ENCODE peak calls at places on chromosomes 2 and 18, in four cellular contexts. One of them, this sample, is unnamed.

GRCh38 chr18:49052891-49053644 is 102.3 kb upstream of the SMAD7 start:
- DNase-seq in fibroblast of pulmonary artery: peak; percentile 88
- DNase-seq in cardiac fibroblast: peak; percentile 85
- DNase-seq in stimulated activated CD4-positive, alpha-beta T cell treated with anti-CD3 and anti-CD28 coated beads, Interleukin-2, amount 100 ng/mL, for 24 hours: no peak
- DNase-seq in this sample: peak; percentile 46

GRCh38 chr2:20185176-20186022 is 39.5 kb downstream of the SDC1 start:
- DNase-seq in fibroblast of pulmonary artery: peak; percentile 29
- DNase-seq in cardiac fibroblast: peak; percentile 48
- DNase-seq in stimulated activated CD4-positive, alpha-beta T cell treated with anti-CD3 and anti-CD28 coated beads, Interleukin-2, amount 100 ng/mL, for 24 hours: no peak
- DNase-seq in this sample: no peak

GRCh38 chr18:79200546-79201268 is 131.5 kb downstream of the ATP9B start:
- DNase-seq in fibroblast of pulmonary artery: peak; percentile 22
- DNase-seq in cardiac fibroblast: peak; percentile 26
- DNase-seq in stimulated activated CD4-positive, alpha-beta T cell treated with anti-CD3 and anti-CD28 coated beads, Interleukin-2, amount 100 ng/mL, for 24 hours: peak; percentile 28
- DNase-seq in this sample: no peak

GRCh38 chr2:237657063-237657462 is 29.7 kb downstream of the LRRFIP1 start:
- DNase-seq in fibroblast of pulmonary artery: no peak
- DNase-seq in cardiac fibroblast: no peak
- DNase-seq in stimulated activated CD4-positive, alpha-beta T cell treated with anti-CD3 and anti-CD28 coated beads, Interleukin-2, amount 100 ng/mL, for 24 hours: no peak
- DNase-seq in this sample: no peak

GRCh38 chr18:77114564-77115391 is 17.8 kb downstream of the MBP start:
- DNase-seq in fibroblast of pulmonary artery: peak; percentile 93
- DNase-seq in cardiac fibroblast: peak; percentile 96
- DNase-seq in stimulated activated CD4-positive, alpha-beta T cell treated with anti-CD3 and anti-CD28 coated beads, Interleukin-2, amount 100 ng/mL, for 24 hours: no peak
- DNase-seq in this sample: no peak

GRCh38 chr2:171794918-171795317 is 99.1 kb downstream of the SLC25A12 start:
- DNase-seq in fibroblast of pulmonary artery: no peak
- DNase-seq in cardiac fibroblast: no peak
- DNase-seq in stimulated activated CD4-positive, alpha-beta T cell treated with anti-CD3 and anti-CD28 coated beads, Interleukin-2, amount 100 ng/mL, for 24 hours: no peak
- DNase-seq in this sample: no peak

GRCh38 chr2:21220930-21221329 is 97.2 kb downstream of the TDRD15 start:
- DNase-seq in fibroblast of pulmonary artery: peak; percentile 7
- DNase-seq in cardiac fibroblast: no peak
- DNase-seq in stimulated activated CD4-positive, alpha-beta T cell treated with anti-CD3 and anti-CD28 coated beads, Interleukin-2, amount 100 ng/mL, for 24 hours: no peak
- DNase-seq in this sample: no peak

GRCh38 chr2:228469721-228470120 is 288.2 kb upstream of the SPHKAP start:
- DNase-seq in fibroblast of pulmonary artery: no peak
- DNase-seq in cardiac fibroblast: no peak
- DNase-seq in stimulated activated CD4-positive, alpha-beta T cell treated with anti-CD3 and anti-CD28 coated beads, Interleukin-2, amount 100 ng/mL, for 24 hours: no peak
- DNase-seq in this sample: no peak

GRCh38 chr2:1269812-1270211 is 143.5 kb upstream of the TPO start:
- DNase-seq in fibroblast of pulmonary artery: no peak
- DNase-seq in cardiac fibroblast: no peak
- DNase-seq in stimulated activated CD4-positive, alpha-beta T cell treated with anti-CD3 and anti-CD28 coated beads, Interleukin-2, amount 100 ng/mL, for 24 hours: no peak
- DNase-seq in this sample: no peak

GRCh38 chr2:196592331-196592911 is 47.1 kb upstream of the CCDC150 start:
- DNase-seq in fibroblast of pulmonary artery: peak; percentile 40
- DNase-seq in cardiac fibroblast: peak; percentile 45
- DNase-seq in stimulated activated CD4-positive, alpha-beta T cell treated with anti-CD3 and anti-CD28 coated beads, Interleukin-2, amount 100 ng/mL, for 24 hours: no peak
- DNase-seq in this sample: no peak

GRCh38 chr2:8685697-8686358 is 4.0 kb downstream of the ID2 start:
- DNase-seq in fibroblast of pulmonary artery: peak; percentile 47
- DNase-seq in cardiac fibroblast: peak; percentile 54
- DNase-seq in stimulated activated CD4-positive, alpha-beta T cell treated with anti-CD3 and anti-CD28 coated beads, Interleukin-2, amount 100 ng/mL, for 24 hours: peak; percentile 84
- DNase-seq in this sample: peak; percentile 82

GRCh38 chr2:70087703-70088507 is 628 bp downstream of the PCBP1 start:
- DNase-seq in fibroblast of pulmonary artery: peak; percentile 58
- DNase-seq in cardiac fibroblast: peak; percentile 63
- DNase-seq in stimulated activated CD4-positive, alpha-beta T cell treated with anti-CD3 and anti-CD28 coated beads, Interleukin-2, amount 100 ng/mL, for 24 hours: peak; percentile 64
- DNase-seq in this sample: peak; percentile 55

GRCh38 chr2:140604096-140604495 is 1526.7 kb downstream of the LRP1B start:
- DNase-seq in fibroblast of pulmonary artery: peak; percentile 51
- DNase-seq in cardiac fibroblast: peak; percentile 56
- DNase-seq in stimulated activated CD4-positive, alpha-beta T cell treated with anti-CD3 and anti-CD28 coated beads, Interleukin-2, amount 100 ng/mL, for 24 hours: no peak
- DNase-seq in this sample: no peak

GRCh38 chr2:239575931-239576445 is 175.2 kb upstream of the HDAC4 start:
- DNase-seq in fibroblast of pulmonary artery: no peak
- DNase-seq in cardiac fibroblast: no peak
- DNase-seq in stimulated activated CD4-positive, alpha-beta T cell treated with anti-CD3 and anti-CD28 coated beads, Interleukin-2, amount 100 ng/mL, for 24 hours: no peak
- DNase-seq in this sample: no peak

GRCh38 chr18:74292541-74292858 is 737 bp upstream of the CYB5A start:
- DNase-seq in fibroblast of pulmonary artery: no peak
- DNase-seq in cardiac fibroblast: no peak
- DNase-seq in stimulated activated CD4-positive, alpha-beta T cell treated with anti-CD3 and anti-CD28 coated beads, Interleukin-2, amount 100 ng/mL, for 24 hours: no peak
- DNase-seq in this sample: no peak

GRCh38 chr2:206936456-206937222 is 2.7 kb upstream of the CPO start:
- DNase-seq in fibroblast of pulmonary artery: peak; percentile 5
- DNase-seq in cardiac fibroblast: peak; percentile 35
- DNase-seq in stimulated activated CD4-positive, alpha-beta T cell treated with anti-CD3 and anti-CD28 coated beads, Interleukin-2, amount 100 ng/mL, for 24 hours: no peak
- DNase-seq in this sample: no peak

GRCh38 chr2:223465793-223466192 is 136.4 kb downstream of the SCG2 start:
- DNase-seq in fibroblast of pulmonary artery: peak; percentile 99
- DNase-seq in cardiac fibroblast: peak; percentile 99
- DNase-seq in stimulated activated CD4-positive, alpha-beta T cell treated with anti-CD3 and anti-CD28 coated beads, Interleukin-2, amount 100 ng/mL, for 24 hours: no peak
- DNase-seq in this sample: no peak

GRCh38 chr18:10322408-10322807 is 132.0 kb upstream of the APCDD1 start:
- DNase-seq in fibroblast of pulmonary artery: no peak
- DNase-seq in cardiac fibroblast: no peak
- DNase-seq in stimulated activated CD4-positive, alpha-beta T cell treated with anti-CD3 and anti-CD28 coated beads, Interleukin-2, amount 100 ng/mL, for 24 hours: no peak
- DNase-seq in this sample: no peak

GRCh38 chr2:196318517-196319377 is 147.4 kb upstream of the STK17B start:
- DNase-seq in fibroblast of pulmonary artery: no peak
- DNase-seq in cardiac fibroblast: no peak
- DNase-seq in stimulated activated CD4-positive, alpha-beta T cell treated with anti-CD3 and anti-CD28 coated beads, Interleukin-2, amount 100 ng/mL, for 24 hours: no peak
- DNase-seq in this sample: no peak

GRCh38 chr18:55587341-55588000 is 521 bp downstream of the TCF4 start:
- DNase-seq in fibroblast of pulmonary artery: peak; percentile 67
- DNase-seq in cardiac fibroblast: peak; percentile 65
- DNase-seq in stimulated activated CD4-positive, alpha-beta T cell treated with anti-CD3 and anti-CD28 coated beads, Interleukin-2, amount 100 ng/mL, for 24 hours: no peak
- DNase-seq in this sample: no peak

GRCh38 chr18:47166235-47166634 is 9.9 kb downstream of the IER3IP1 start:
- DNase-seq in fibroblast of pulmonary artery: no peak
- DNase-seq in cardiac fibroblast: no peak
- DNase-seq in stimulated activated CD4-positive, alpha-beta T cell treated with anti-CD3 and anti-CD28 coated beads, Interleukin-2, amount 100 ng/mL, for 24 hours: no peak
- DNase-seq in this sample: no peak

GRCh38 chr2:106054880-106055655 is 139.0 kb downstream of the UXS1 start:
- DNase-seq in fibroblast of pulmonary artery: no peak
- DNase-seq in cardiac fibroblast: no peak
- DNase-seq in stimulated activated CD4-positive, alpha-beta T cell treated with anti-CD3 and anti-CD28 coated beads, Interleukin-2, amount 100 ng/mL, for 24 hours: no peak
- DNase-seq in this sample: peak; percentile 58

GRCh38 chr2:200778038-200778437 is 33.7 kb upstream of the BZW1 start:
- DNase-seq in fibroblast of pulmonary artery: peak; percentile 60
- DNase-seq in cardiac fibroblast: peak; percentile 60
- DNase-seq in stimulated activated CD4-positive, alpha-beta T cell treated with anti-CD3 and anti-CD28 coated beads, Interleukin-2, amount 100 ng/mL, for 24 hours: no peak
- DNase-seq in this sample: no peak

GRCh38 chr18:31860488-31860887 is 82.4 kb downstream of the TRAPPC8 start:
- DNase-seq in fibroblast of pulmonary artery: no peak
- DNase-seq in cardiac fibroblast: no peak
- DNase-seq in stimulated activated CD4-positive, alpha-beta T cell treated with anti-CD3 and anti-CD28 coated beads, Interleukin-2, amount 100 ng/mL, for 24 hours: no peak
- DNase-seq in this sample: no peak

GRCh38 chr2:84546551-84546950 is 30.3 kb downstream of the DNAH6 start:
- DNase-seq in fibroblast of pulmonary artery: no peak
- DNase-seq in cardiac fibroblast: no peak
- DNase-seq in stimulated activated CD4-positive, alpha-beta T cell treated with anti-CD3 and anti-CD28 coated beads, Interleukin-2, amount 100 ng/mL, for 24 hours: no peak
- DNase-seq in this sample: no peak

GRCh38 chr2:75633620-75634019 is 13.0 kb upstream of the MRPL19 start:
- DNase-seq in fibroblast of pulmonary artery: no peak
- DNase-seq in cardiac fibroblast: no peak
- DNase-seq in stimulated activated CD4-positive, alpha-beta T cell treated with anti-CD3 and anti-CD28 coated beads, Interleukin-2, amount 100 ng/mL, for 24 hours: no peak
- DNase-seq in this sample: no peak

GRCh38 chr2:18178736-18179349 is 300.4 kb downstream of the KCNS3 start:
- DNase-seq in fibroblast of pulmonary artery: peak; percentile 71
- DNase-seq in cardiac fibroblast: peak; percentile 48
- DNase-seq in stimulated activated CD4-positive, alpha-beta T cell treated with anti-CD3 and anti-CD28 coated beads, Interleukin-2, amount 100 ng/mL, for 24 hours: peak; percentile 22
- DNase-seq in this sample: peak; percentile 23

GRCh38 chr2:169452080-169452479 is 27.2 kb upstream of the BBS5 start:
- DNase-seq in fibroblast of pulmonary artery: peak; percentile 72
- DNase-seq in cardiac fibroblast: peak; percentile 69
- DNase-seq in stimulated activated CD4-positive, alpha-beta T cell treated with anti-CD3 and anti-CD28 coated beads, Interleukin-2, amount 100 ng/mL, for 24 hours: no peak
- DNase-seq in this sample: no peak

GRCh38 chr18:63220903-63221302 is 98.7 kb downstream of the BCL2 start:
- DNase-seq in fibroblast of pulmonary artery: no peak
- DNase-seq in cardiac fibroblast: no peak
- DNase-seq in stimulated activated CD4-positive, alpha-beta T cell treated with anti-CD3 and anti-CD28 coated beads, Interleukin-2, amount 100 ng/mL, for 24 hours: no peak
- DNase-seq in this sample: peak; percentile 70

GRCh38 chr2:79292936-79293335 is 133.4 kb upstream of the REG3A start:
- DNase-seq in fibroblast of pulmonary artery: no peak
- DNase-seq in cardiac fibroblast: no peak
- DNase-seq in stimulated activated CD4-positive, alpha-beta T cell treated with anti-CD3 and anti-CD28 coated beads, Interleukin-2, amount 100 ng/mL, for 24 hours: no peak
- DNase-seq in this sample: no peak

GRCh38 chr2:181465686-181466375 is 8.6 kb downstream of the ITGA4 start:
- DNase-seq in fibroblast of pulmonary artery: peak; percentile 45
- DNase-seq in cardiac fibroblast: peak; percentile 48
- DNase-seq in stimulated activated CD4-positive, alpha-beta T cell treated with anti-CD3 and anti-CD28 coated beads, Interleukin-2, amount 100 ng/mL, for 24 hours: no peak
- DNase-seq in this sample: no peak

GRCh38 chr2:43519711-43520221 is 76.1 kb downstream of the THADA start:
- DNase-seq in fibroblast of pulmonary artery: peak; percentile 96
- DNase-seq in cardiac fibroblast: peak; percentile 86
- DNase-seq in stimulated activated CD4-positive, alpha-beta T cell treated with anti-CD3 and anti-CD28 coated beads, Interleukin-2, amount 100 ng/mL, for 24 hours: no peak
- DNase-seq in this sample: no peak

GRCh38 chr2:54559593-54560145 is 103.5 kb downstream of the SPTBN1 start:
- DNase-seq in fibroblast of pulmonary artery: peak; percentile 91
- DNase-seq in cardiac fibroblast: peak; percentile 87
- DNase-seq in stimulated activated CD4-positive, alpha-beta T cell treated with anti-CD3 and anti-CD28 coated beads, Interleukin-2, amount 100 ng/mL, for 24 hours: no peak
- DNase-seq in this sample: no peak

This sample was measured in activated CD4-positive, alpha-beta memory T cell treated with anti-CD3 and anti-CD28 coated beads, Interleukin-2, amount 10 ng/mL, durations not matched to agents 7 days and 5 days.